ENCODE peak calls at places on chromosomes 5 and 9, in five cellular contexts. Z is hepatocyte, L is GM23338, I is MM.1S, Y is H1. S is an unnamed sample.

GRCh38 chr5:172543484-172544298 is 89.4 kb upstream of the SH3PXD2B start:
- DNase-seq in Z (no peak), L (no peak), I (no peak), Y (no peak), S (no peak)

GRCh38 chr9:127828262-127829031 is 25.8 kb downstream of the FPGS start:
- DNase-seq in Z (peak), L (peak), I (no peak), Y (peak), S (no peak)

GRCh38 chr9:79104951-79105350 is 466.8 kb upstream of the TLE4 start:
- DNase-seq in Z (no peak), L (no peak), I (no peak), Y (no peak), S (no peak)

GRCh38 chr9:132214027-132214622 is 52.3 kb downstream of the NTNG2 start:
- DNase-seq in Z (peak), L (peak), I (no peak), Y (no peak), S (peak)

GRCh38 chr5:157602505-157602904 is 26.9 kb upstream of the ADAM19 start:
- DNase-seq in Z (no peak), L (no peak), I (no peak), Y (no peak), S (peak)

GRCh38 chr5:8458038-8458383 is 589.1 kb downstream of the MTRR start:
- DNase-seq in Z (no peak), L (peak), I (no peak), Y (no peak), S (peak)

GRCh38 chr5:176894298-176894697 is 4.8 kb downstream of the HK3 start:
- DNase-seq in Z (no peak), L (no peak), I (no peak), Y (no peak), S (no peak)

GRCh38 chr9:70504814-70505213 is 90.4 kb upstream of the KLF9 start:
- DNase-seq in Z (no peak), L (no peak), I (no peak), Y (no peak), S (no peak)

GRCh38 chr5:41735213-41735612 is 135.0 kb downstream of the OXCT1 start:
- DNase-seq in Z (no peak), L (no peak), I (no peak), Y (no peak), S (no peak)

GRCh38 chr9:101957705-101958104 is 219.3 kb upstream of the GRIN3A start:
- DNase-seq in Z (no peak), L (no peak), I (no peak), Y (no peak), S (no peak)

GRCh38 chr9:108837530-108837929 is 18.3 kb downstream of the ACTL7B start:
- DNase-seq in Z (no peak), L (no peak), I (no peak), Y (no peak), S (no peak)

GRCh38 chr9:120905794-120906248 is 20.8 kb downstream of the TRAF1 start:
- DNase-seq in Z (no peak), L (no peak), I (no peak), Y (no peak), S (no peak)

GRCh38 chr9:99106044-99106375 is 1.1 kb downstream of the TGFBR1 start:
- DNase-seq in Z (no peak), L (no peak), I (no peak), Y (no peak), S (no peak)

GRCh38 chr9:73149371-73150067 is 2.1 kb upstream of the ANXA1 start:
- DNase-seq in Z (peak), L (no peak), I (peak), Y (no peak), S (peak)

GRCh38 chr9:118303216-118303615 is 599.0 kb downstream of the TLR4 start:
- DNase-seq in Z (no peak), L (no peak), I (no peak), Y (no peak), S (no peak)

GRCh38 chr5:109529520-109529919 is 119.7 kb upstream of the PJA2 start:
- DNase-seq in Z (no peak), L (no peak), I (no peak), Y (no peak), S (peak)

GRCh38 chr9:95089916-95090791 is 227.4 kb downstream of the FANCC start:
- DNase-seq in Z (no peak), L (no peak), I (no peak), Y (no peak), S (no peak)

GRCh38 chr9:111064160-111064733 is 26.0 kb upstream of the LPAR1 start:
- DNase-seq in Z (no peak), L (no peak), I (no peak), Y (no peak), S (no peak)

GRCh38 chr9:93907551-93908199 is 47.5 kb downstream of the BARX1 start:
- DNase-seq in Z (no peak), L (no peak), I (no peak), Y (no peak), S (no peak)

GRCh38 chr9:133703571-133704399 is 34.4 kb downstream of the SARDH start:
- DNase-seq in Z (no peak), L (no peak), I (no peak), Y (no peak), S (no peak)

GRCh38 chr5:61245936-61246335 is 83.7 kb upstream of the SMIM15 start:
- DNase-seq in Z (no peak), L (no peak), I (no peak), Y (no peak), S (no peak)

GRCh38 chr9:36623280-36623679 is 50.6 kb downstream of the MELK start:
- DNase-seq in Z (no peak), L (no peak), I (no peak), Y (no peak), S (peak)

GRCh38 chr5:78591227-78591626 is 57.3 kb downstream of the LHFPL2 start:
- DNase-seq in Z (no peak), L (no peak), I (no peak), Y (no peak), S (peak)

GRCh38 chr5:124736111-124736813 is 10.2 kb downstream of the ZNF608 start:
- DNase-seq in Z (no peak), L (no peak), I (no peak), Y (no peak), S (peak)

GRCh38 chr9:20599195-20599594 is 23.1 kb downstream of the MLLT3 start:
- DNase-seq in Z (no peak), L (no peak), I (no peak), Y (no peak), S (peak)

GRCh38 chr9:137878146-137878941 is 762 bp downstream of the CACNA1B start:
- DNase-seq in Z (peak), L (peak), I (no peak), Y (peak), S (no peak)

GRCh38 chr5:180128671-180129261 is 57.2 kb upstream of the RNF130 start:
- DNase-seq in Z (peak), L (no peak), I (no peak), Y (no peak), S (no peak)

GRCh38 chr5:114297915-114298314 is 64.0 kb upstream of the KCNN2 start:
- DNase-seq in Z (no peak), L (no peak), I (no peak), Y (no peak), S (no peak)

GRCh38 chr9:127838375-127839078 is 15.9 kb downstream of the ENG start:
- DNase-seq in Z (peak), L (no peak), I (no peak), Y (no peak), S (peak)

GRCh38 chr9:96581301-96581700 is 38.3 kb downstream of the CDC14B start:
- DNase-seq in Z (no peak), L (no peak), I (no peak), Y (no peak), S (no peak)

GRCh38 chr9:96581823-96582598 is 37.6 kb downstream of the CDC14B start:
- DNase-seq in Z (no peak), L (peak), I (no peak), Y (no peak), S (no peak)

GRCh38 chr9:96585426-96585825 is 34.2 kb downstream of the CDC14B start:
- DNase-seq in Z (no peak), L (no peak), I (no peak), Y (no peak), S (peak)

GRCh38 chr9:96587916-96588315 is 31.7 kb downstream of the CDC14B start:
- DNase-seq in Z (no peak), L (no peak), I (no peak), Y (no peak), S (no peak)

GRCh38 chr9:96587295-96587694 is 32.3 kb downstream of the CDC14B start:
- DNase-seq in Z (no peak), L (no peak), I (no peak), Y (no peak), S (no peak)
- H3K4me2 ChIP-seq in Z (no peak), L (no peak), I (no peak), Y (no peak), S (no peak)

GRCh38 chr5:72510610-72511121 is 3.5 kb upstream of the ZNF366 start:
- DNase-seq in Z (no peak), L (no peak), I (no peak), Y (no peak), S (peak)

GRCh38 chr5:72509401-72509800 is 2.2 kb upstream of the ZNF366 start:
- DNase-seq in Z (no peak), L (no peak), I (no peak), Y (no peak), S (no peak)

GRCh38 chr5:72515211-72515610 is 8.0 kb upstream of the ZNF366 start:
- DNase-seq in Z (no peak), L (no peak), I (no peak), Y (no peak), S (no peak)

GRCh38 chr5:72511371-72512178 is 4.4 kb upstream of the ZNF366 start:
- DNase-seq in Z (no peak), L (no peak), I (no peak), Y (no peak), S (peak)

GRCh38 chr5:72512179-72512860 is 5.1 kb upstream of the ZNF366 start:
- DNase-seq in Z (no peak), L (no peak), I (no peak), Y (no peak), S (no peak)
- H2AFZ ChIP-seq in Z (no peak), L (no peak), I (no peak), Y (no peak), S (no peak)

DNA sequence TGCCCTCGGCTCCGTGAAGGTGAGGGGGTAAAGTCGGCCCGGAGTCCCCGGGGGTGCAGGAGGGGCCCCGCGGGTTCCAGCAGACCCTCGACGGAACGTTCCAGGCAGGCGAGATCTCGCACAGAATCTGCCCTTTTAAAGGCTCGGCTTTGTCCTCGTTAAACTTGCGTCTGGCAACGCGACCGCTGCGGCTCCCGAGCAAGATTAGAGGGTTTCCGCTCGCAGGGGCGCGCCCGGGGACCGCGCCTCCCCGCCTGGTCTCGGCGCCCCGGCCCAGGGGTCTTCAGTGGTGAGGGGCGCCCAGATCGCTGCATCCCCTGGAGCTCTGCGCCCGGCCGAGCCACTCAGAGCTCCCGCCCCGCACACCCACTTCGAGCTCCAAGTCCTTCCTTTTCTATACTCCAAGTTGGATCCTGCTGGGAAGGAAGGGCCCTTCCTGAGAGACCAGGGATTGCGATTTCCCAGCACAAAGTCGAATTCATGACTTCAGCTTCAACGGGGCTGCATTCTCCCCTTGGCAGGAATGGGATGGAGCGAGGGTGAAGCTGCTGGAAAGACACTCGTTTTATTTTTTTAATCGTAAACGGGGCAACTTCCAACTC is 11.4 kb downstream of the PROP1 start:
- DNase-seq in Z (no peak), L (peak), I (no peak), Y (no peak), S (no peak)
- TF ChIP-seq EZH2 in Z (no peak), L (peak), I (no peak), Y (peak), S (peak)

DNA sequence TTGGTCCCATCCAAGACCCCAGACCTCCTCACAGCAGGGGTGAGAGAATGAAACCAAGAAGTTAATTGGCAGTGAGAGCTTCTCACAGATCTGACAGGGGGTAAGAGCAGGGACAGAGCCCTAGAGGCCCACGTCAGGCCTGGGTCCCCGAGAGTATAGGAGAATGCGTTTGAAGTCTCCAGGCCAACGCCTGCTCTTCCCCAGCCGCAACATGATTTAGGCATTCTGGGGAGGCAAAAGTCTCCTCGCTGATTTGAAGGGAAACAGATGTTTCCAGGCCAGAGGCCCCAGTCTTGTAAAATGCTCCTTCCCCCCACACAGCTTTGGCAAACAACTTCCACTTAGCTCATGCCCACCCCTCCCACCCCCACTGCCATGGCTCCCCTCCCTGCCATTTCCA is 239.2 kb upstream of the TRIM32 start:
- DNase-seq in Z (no peak), L (no peak), I (no peak), Y (no peak), S (no peak)
- H3K4me2 ChIP-seq in Z (no peak), L (no peak), I (no peak), Y (no peak), S (no peak)

GRCh38 chr9:129365196-129365595 is 187.1 kb upstream of the IER5L start:
- DNase-seq in Z (no peak), L (no peak), I (no peak), Y (no peak), S (peak)
- H2AFZ ChIP-seq in Z (no peak), L (no peak), I (no peak), Y (no peak), S (peak)

GRCh38 chr9:32782476-32783167 is 718 bp upstream of the TMEM215 start:
- DNase-seq in Z (peak), L (peak), I (no peak), Y (no peak), S (no peak)

DNA sequence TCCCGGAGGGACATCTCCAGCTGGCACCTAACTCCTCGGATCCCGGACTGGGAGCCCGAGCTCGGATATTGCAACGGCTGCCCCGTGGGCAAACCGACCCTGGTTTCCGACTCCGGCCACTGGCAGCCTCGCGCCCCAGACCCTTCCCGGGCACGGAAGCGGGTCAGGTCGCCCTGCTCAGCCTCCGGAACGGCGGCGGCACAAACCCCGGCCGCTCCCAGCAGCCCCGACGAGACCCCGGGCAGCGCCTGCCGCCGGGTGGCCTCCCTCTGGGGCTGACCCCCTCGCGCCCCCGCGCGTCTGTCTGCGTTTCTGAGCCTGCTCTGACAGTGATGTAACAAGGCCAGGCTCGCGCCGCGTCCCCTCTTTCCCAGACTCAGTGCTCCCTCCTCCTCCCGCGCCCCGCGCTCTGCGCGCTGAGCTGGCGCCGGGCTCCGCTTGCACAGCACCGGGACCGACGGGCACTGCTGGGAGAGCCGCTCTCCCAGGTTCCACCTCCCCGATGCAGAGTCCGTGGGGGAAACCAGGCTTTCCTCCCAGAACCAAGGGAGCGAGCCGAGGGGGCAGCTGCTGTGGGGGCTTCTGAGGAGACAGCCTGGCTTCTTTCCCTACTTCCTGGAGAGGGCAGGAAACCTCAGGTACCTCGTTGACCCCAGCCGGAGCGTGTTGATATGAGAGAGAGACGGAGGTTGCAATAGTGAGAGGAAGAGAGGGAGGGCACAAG is at the start of gene TMEM215:
- DNase-seq in Z (peak), L (peak), I (no peak), Y (peak), S (no peak)
- TF ChIP-seq EZH2 in Z (peak), L (no peak), I (no peak), Y (peak), S (peak)

S was measured in astrocyte.